ENCODE peak calls at places on chromosomes 2 and 18, in four cellular contexts. One of them, this sample, is unnamed.

GRCh38 chr2:27249891-27250651 is 12.8 kb downstream of the SLC30A3 start:
- DNase-seq in stimulated activated CD8-positive, alpha-beta memory T cell treated with anti-CD3 and anti-CD28 coated beads, Interleukin-12 subunit alpha, Interleukin-12 subunit beta, amount 100 ng/mL, for 4 hours: no peak
- DNase-seq in skeletal muscle cell: no peak
- DNase-seq in NCI-H2227 treated with DMSO at 0.1 percent for 48 hours: peak
- DNase-seq in this sample: no peak

GRCh38 chr2:200603972-200604371 is 18.2 kb downstream of the AOX1 start:
- DNase-seq in stimulated activated CD8-positive, alpha-beta memory T cell treated with anti-CD3 and anti-CD28 coated beads, Interleukin-12 subunit alpha, Interleukin-12 subunit beta, amount 100 ng/mL, for 4 hours: no peak
- DNase-seq in skeletal muscle cell: peak
- DNase-seq in NCI-H2227 treated with DMSO at 0.1 percent for 48 hours: no peak
- DNase-seq in this sample: peak

GRCh38 chr2:30115141-30115980 is 31.4 kb upstream of the YPEL5 start:
- DNase-seq in stimulated activated CD8-positive, alpha-beta memory T cell treated with anti-CD3 and anti-CD28 coated beads, Interleukin-12 subunit alpha, Interleukin-12 subunit beta, amount 100 ng/mL, for 4 hours: peak
- DNase-seq in skeletal muscle cell: peak
- DNase-seq in NCI-H2227 treated with DMSO at 0.1 percent for 48 hours: peak
- DNase-seq in this sample: peak

GRCh38 chr2:230956827-230957755 is 32.0 kb upstream of the GPR55 start:
- DNase-seq in stimulated activated CD8-positive, alpha-beta memory T cell treated with anti-CD3 and anti-CD28 coated beads, Interleukin-12 subunit alpha, Interleukin-12 subunit beta, amount 100 ng/mL, for 4 hours: no peak
- DNase-seq in skeletal muscle cell: peak
- DNase-seq in NCI-H2227 treated with DMSO at 0.1 percent for 48 hours: peak
- DNase-seq in this sample: peak

GRCh38 chr2:212423089-212423488 is 115.5 kb downstream of the ERBB4 start:
- DNase-seq in stimulated activated CD8-positive, alpha-beta memory T cell treated with anti-CD3 and anti-CD28 coated beads, Interleukin-12 subunit alpha, Interleukin-12 subunit beta, amount 100 ng/mL, for 4 hours: no peak
- DNase-seq in skeletal muscle cell: no peak
- DNase-seq in NCI-H2227 treated with DMSO at 0.1 percent for 48 hours: no peak
- DNase-seq in this sample: no peak

GRCh38 chr2:174059178-174059874 is 94.2 kb upstream of the SP3 start:
- DNase-seq in stimulated activated CD8-positive, alpha-beta memory T cell treated with anti-CD3 and anti-CD28 coated beads, Interleukin-12 subunit alpha, Interleukin-12 subunit beta, amount 100 ng/mL, for 4 hours: no peak
- DNase-seq in skeletal muscle cell: peak
- DNase-seq in NCI-H2227 treated with DMSO at 0.1 percent for 48 hours: no peak
- DNase-seq in this sample: no peak

GRCh38 chr2:241351640-241352031 is 4.4 kb upstream of the FARP2 start:
- DNase-seq in stimulated activated CD8-positive, alpha-beta memory T cell treated with anti-CD3 and anti-CD28 coated beads, Interleukin-12 subunit alpha, Interleukin-12 subunit beta, amount 100 ng/mL, for 4 hours: no peak
- DNase-seq in skeletal muscle cell: no peak
- DNase-seq in NCI-H2227 treated with DMSO at 0.1 percent for 48 hours: no peak
- DNase-seq in this sample: no peak

GRCh38 chr2:20562540-20563225 is 88.2 kb downstream of the HS1BP3 start:
- DNase-seq in stimulated activated CD8-positive, alpha-beta memory T cell treated with anti-CD3 and anti-CD28 coated beads, Interleukin-12 subunit alpha, Interleukin-12 subunit beta, amount 100 ng/mL, for 4 hours: no peak
- DNase-seq in skeletal muscle cell: no peak
- DNase-seq in NCI-H2227 treated with DMSO at 0.1 percent for 48 hours: no peak
- DNase-seq in this sample: no peak

GRCh38 chr2:10608273-10608672 is 81.5 kb downstream of the NOL10 start:
- DNase-seq in stimulated activated CD8-positive, alpha-beta memory T cell treated with anti-CD3 and anti-CD28 coated beads, Interleukin-12 subunit alpha, Interleukin-12 subunit beta, amount 100 ng/mL, for 4 hours: no peak
- DNase-seq in skeletal muscle cell: no peak
- DNase-seq in NCI-H2227 treated with DMSO at 0.1 percent for 48 hours: no peak
- DNase-seq in this sample: no peak

GRCh38 chr2:197927994-197928393 is 123.6 kb downstream of the PLCL1 start:
- DNase-seq in stimulated activated CD8-positive, alpha-beta memory T cell treated with anti-CD3 and anti-CD28 coated beads, Interleukin-12 subunit alpha, Interleukin-12 subunit beta, amount 100 ng/mL, for 4 hours: no peak
- DNase-seq in skeletal muscle cell: no peak
- DNase-seq in NCI-H2227 treated with DMSO at 0.1 percent for 48 hours: no peak
- DNase-seq in this sample: no peak

GRCh38 chr2:178530625-178531142 is 50.4 kb downstream of the PLEKHA3 start:
- DNase-seq in stimulated activated CD8-positive, alpha-beta memory T cell treated with anti-CD3 and anti-CD28 coated beads, Interleukin-12 subunit alpha, Interleukin-12 subunit beta, amount 100 ng/mL, for 4 hours: no peak
- DNase-seq in skeletal muscle cell: no peak
- DNase-seq in NCI-H2227 treated with DMSO at 0.1 percent for 48 hours: no peak
- DNase-seq in this sample: no peak

GRCh38 chr2:86284401-86284841 is 53.0 kb downstream of the REEP1 start:
- DNase-seq in stimulated activated CD8-positive, alpha-beta memory T cell treated with anti-CD3 and anti-CD28 coated beads, Interleukin-12 subunit alpha, Interleukin-12 subunit beta, amount 100 ng/mL, for 4 hours: no peak
- DNase-seq in skeletal muscle cell: no peak
- DNase-seq in NCI-H2227 treated with DMSO at 0.1 percent for 48 hours: no peak
- DNase-seq in this sample: no peak

GRCh38 chr2:129056309-129056958 is 737.8 kb upstream of the HS6ST1 start:
- DNase-seq in stimulated activated CD8-positive, alpha-beta memory T cell treated with anti-CD3 and anti-CD28 coated beads, Interleukin-12 subunit alpha, Interleukin-12 subunit beta, amount 100 ng/mL, for 4 hours: no peak
- DNase-seq in skeletal muscle cell: no peak
- DNase-seq in NCI-H2227 treated with DMSO at 0.1 percent for 48 hours: no peak
- DNase-seq in this sample: no peak

GRCh38 chr2:237833546-237833945 is 25.9 kb upstream of the RAMP1 start:
- DNase-seq in stimulated activated CD8-positive, alpha-beta memory T cell treated with anti-CD3 and anti-CD28 coated beads, Interleukin-12 subunit alpha, Interleukin-12 subunit beta, amount 100 ng/mL, for 4 hours: no peak
- DNase-seq in skeletal muscle cell: no peak
- DNase-seq in NCI-H2227 treated with DMSO at 0.1 percent for 48 hours: no peak
- DNase-seq in this sample: no peak

GRCh38 chr2:46992776-46993175 is 77.2 kb upstream of the MCFD2 start:
- DNase-seq in stimulated activated CD8-positive, alpha-beta memory T cell treated with anti-CD3 and anti-CD28 coated beads, Interleukin-12 subunit alpha, Interleukin-12 subunit beta, amount 100 ng/mL, for 4 hours: no peak
- DNase-seq in skeletal muscle cell: no peak
- DNase-seq in NCI-H2227 treated with DMSO at 0.1 percent for 48 hours: no peak
- DNase-seq in this sample: no peak

GRCh38 chr2:227655454-227655853 is 11.2 kb upstream of the SCYGR5 start:
- DNase-seq in stimulated activated CD8-positive, alpha-beta memory T cell treated with anti-CD3 and anti-CD28 coated beads, Interleukin-12 subunit alpha, Interleukin-12 subunit beta, amount 100 ng/mL, for 4 hours: no peak
- DNase-seq in skeletal muscle cell: peak
- DNase-seq in NCI-H2227 treated with DMSO at 0.1 percent for 48 hours: no peak
- DNase-seq in this sample: peak

GRCh38 chr2:11491348-11491930 is 25.5 kb upstream of the E2F6 start:
- DNase-seq in stimulated activated CD8-positive, alpha-beta memory T cell treated with anti-CD3 and anti-CD28 coated beads, Interleukin-12 subunit alpha, Interleukin-12 subunit beta, amount 100 ng/mL, for 4 hours: no peak
- DNase-seq in skeletal muscle cell: no peak
- DNase-seq in NCI-H2227 treated with DMSO at 0.1 percent for 48 hours: no peak
- DNase-seq in this sample: no peak

GRCh38 chr2:204144487-204144886 is 207.9 kb downstream of the ICOS start:
- DNase-seq in stimulated activated CD8-positive, alpha-beta memory T cell treated with anti-CD3 and anti-CD28 coated beads, Interleukin-12 subunit alpha, Interleukin-12 subunit beta, amount 100 ng/mL, for 4 hours: no peak
- DNase-seq in skeletal muscle cell: no peak
- DNase-seq in NCI-H2227 treated with DMSO at 0.1 percent for 48 hours: no peak
- DNase-seq in this sample: no peak

GRCh38 chr2:155600914-155601760 is 731.4 kb downstream of the NR4A2 start:
- DNase-seq in stimulated activated CD8-positive, alpha-beta memory T cell treated with anti-CD3 and anti-CD28 coated beads, Interleukin-12 subunit alpha, Interleukin-12 subunit beta, amount 100 ng/mL, for 4 hours: no peak
- DNase-seq in skeletal muscle cell: no peak
- DNase-seq in NCI-H2227 treated with DMSO at 0.1 percent for 48 hours: no peak
- DNase-seq in this sample: no peak

GRCh38 chr2:101545940-101546339 is 71.0 kb upstream of the RFX8 start:
- DNase-seq in stimulated activated CD8-positive, alpha-beta memory T cell treated with anti-CD3 and anti-CD28 coated beads, Interleukin-12 subunit alpha, Interleukin-12 subunit beta, amount 100 ng/mL, for 4 hours: no peak
- DNase-seq in skeletal muscle cell: no peak
- DNase-seq in NCI-H2227 treated with DMSO at 0.1 percent for 48 hours: no peak
- DNase-seq in this sample: no peak

GRCh38 chr2:106104332-106105062 is 89.6 kb downstream of the UXS1 start:
- DNase-seq in stimulated activated CD8-positive, alpha-beta memory T cell treated with anti-CD3 and anti-CD28 coated beads, Interleukin-12 subunit alpha, Interleukin-12 subunit beta, amount 100 ng/mL, for 4 hours: no peak
- DNase-seq in skeletal muscle cell: no peak
- DNase-seq in NCI-H2227 treated with DMSO at 0.1 percent for 48 hours: peak
- DNase-seq in this sample: no peak

GRCh38 chr2:172481507-172482262 is 54.3 kb downstream of the ITGA6 start:
- DNase-seq in stimulated activated CD8-positive, alpha-beta memory T cell treated with anti-CD3 and anti-CD28 coated beads, Interleukin-12 subunit alpha, Interleukin-12 subunit beta, amount 100 ng/mL, for 4 hours: no peak
- DNase-seq in skeletal muscle cell: no peak
- DNase-seq in NCI-H2227 treated with DMSO at 0.1 percent for 48 hours: peak
- DNase-seq in this sample: no peak

GRCh38 chr2:215931256-215931903 is 82.0 kb downstream of the MREG start:
- DNase-seq in stimulated activated CD8-positive, alpha-beta memory T cell treated with anti-CD3 and anti-CD28 coated beads, Interleukin-12 subunit alpha, Interleukin-12 subunit beta, amount 100 ng/mL, for 4 hours: no peak
- DNase-seq in skeletal muscle cell: peak
- DNase-seq in NCI-H2227 treated with DMSO at 0.1 percent for 48 hours: peak
- DNase-seq in this sample: peak

GRCh38 chr18:55465313-55465712 is 122.7 kb downstream of the TCF4 start:
- DNase-seq in stimulated activated CD8-positive, alpha-beta memory T cell treated with anti-CD3 and anti-CD28 coated beads, Interleukin-12 subunit alpha, Interleukin-12 subunit beta, amount 100 ng/mL, for 4 hours: no peak
- DNase-seq in skeletal muscle cell: no peak
- DNase-seq in NCI-H2227 treated with DMSO at 0.1 percent for 48 hours: no peak
- DNase-seq in this sample: no peak

GRCh38 chr2:12348216-12348615 is 368.5 kb upstream of the TRIB2 start:
- DNase-seq in stimulated activated CD8-positive, alpha-beta memory T cell treated with anti-CD3 and anti-CD28 coated beads, Interleukin-12 subunit alpha, Interleukin-12 subunit beta, amount 100 ng/mL, for 4 hours: no peak
- DNase-seq in skeletal muscle cell: no peak
- DNase-seq in NCI-H2227 treated with DMSO at 0.1 percent for 48 hours: no peak
- DNase-seq in this sample: no peak